ENCODE peak calls at places on chromosome 15, in seven cellular contexts. V is activated T-helper 2 cell treated with anti-CD3 and anti-CD28 coated beads, Interferon-gamma antibody, Interleukin-2, Interleukin-4, amounts not matched to agents 10 μg/mL and 5 μg/mL and 100 μg/mL, durations not matched to agents 14 hours and 24 hours and 36 hours; W is T-helper 1 cell; C is brain microvascular endothelial cell; F is T follicular helper cell; N is HS-5; K is testis. J is an unnamed sample.

GRCh38 chr15:91268510-91268909 is 168.5 kb downstream of the SV2B start:
- DNase-seq in V (no peak), W (no peak), C (no peak), F (no peak), N (no peak), K (no peak), J (no peak)

GRCh38 chr15:88126695-88127476 is 129.7 kb downstream of the NTRK3 start:
- DNase-seq in V (no peak), W (no peak), C (no peak), F (no peak), N (no peak), K (no peak), J (no peak)

GRCh38 chr15:66647358-66647757 is 54.7 kb upstream of the SMAD6 start:
- DNase-seq in V (no peak), W (no peak), C (no peak), F (no peak), N (no peak), K (peak; percentile 53), J (no peak)

GRCh38 chr15:77634266-77634962 is 1.7 kb upstream of the LINGO1 start:
- DNase-seq in V (peak; percentile 42), W (no peak), C (peak; percentile 53), F (peak; percentile 25), N (no peak), K (peak; percentile 88), J (no peak)

GRCh38 chr15:33425149-33425548 is 114.4 kb downstream of the RYR3 start:
- DNase-seq in V (no peak), W (no peak), C (no peak), F (no peak), N (no peak), K (no peak), J (no peak)

GRCh38 chr15:71337197-71337845 is 222.1 kb downstream of the THSD4 start:
- DNase-seq in V (no peak), W (no peak), C (no peak), F (no peak), N (no peak), K (no peak), J (no peak)

GRCh38 chr15:92907880-92908279 is 7.8 kb downstream of the CHD2 start:
- DNase-seq in V (no peak), W (no peak), C (peak; percentile 88), F (peak; percentile 25), N (peak; percentile 62), K (peak; percentile 70), J (peak; percentile 40)

GRCh38 chr15:100853676-100854440 is 25.8 kb upstream of the ALDH1A3 start:
- DNase-seq in V (no peak), W (no peak), C (no peak), F (no peak), N (no peak), K (no peak), J (no peak)

GRCh38 chr15:96160269-96160668 is 170.2 kb upstream of the NR2F2 start:
- DNase-seq in V (no peak), W (no peak), C (peak; percentile 27), F (no peak), N (no peak), K (peak; percentile 76), J (no peak)

GRCh38 chr15:98160236-98160635 is 199.7 kb downstream of the ARRDC4 start:
- DNase-seq in V (peak; percentile 79), W (no peak), C (no peak), F (no peak), N (no peak), K (no peak), J (no peak)

GRCh38 chr15:65008989-65009388 is 19.3 kb upstream of the SPG21 start:
- DNase-seq in V (no peak), W (no peak), C (no peak), F (no peak), N (no peak), K (no peak), J (no peak)

GRCh38 chr15:89307791-89308190 is 26.8 kb downstream of the POLG start:
- DNase-seq in V (no peak), W (no peak), C (peak; percentile 63), F (no peak), N (no peak), K (no peak), J (no peak)

GRCh38 chr15:36778516-36778915 is 199.1 kb downstream of the CDIN1 start:
- DNase-seq in V (no peak), W (no peak), C (no peak), F (no peak), N (no peak), K (no peak), J (no peak)

GRCh38 chr15:64865126-64865997 is 23.6 kb downstream of the PLEKHO2 start:
- DNase-seq in V (no peak), W (no peak), C (no peak), F (no peak), N (no peak), K (no peak), J (no peak)

GRCh38 chr15:96217983-96218382 is 112.5 kb upstream of the NR2F2 start:
- DNase-seq in V (no peak), W (no peak), C (no peak), F (no peak), N (no peak), K (no peak), J (no peak)

GRCh38 chr15:63389902-63390301 is 8.3 kb upstream of the CA12 start:
- DNase-seq in V (no peak), W (no peak), C (no peak), F (no peak), N (no peak), K (no peak), J (no peak)

GRCh38 chr15:28935316-28935715 is 49.5 kb downstream of the APBA2 start:
- DNase-seq in V (no peak), W (no peak), C (no peak), F (no peak), N (no peak), K (no peak), J (no peak)

GRCh38 chr15:43516185-43516584 is 1.2 kb upstream of the MAP1A start:
- DNase-seq in V (no peak), W (no peak), C (no peak), F (no peak), N (no peak), K (peak; percentile 61), J (no peak)

GRCh38 chr15:80936288-80937078 is 53.1 kb downstream of the MESD start:
- DNase-seq in V (no peak), W (no peak), C (no peak), F (no peak), N (no peak), K (no peak), J (no peak)

GRCh38 chr15:25693321-25694237 is 169.5 kb downstream of the ATP10A start:
- DNase-seq in V (no peak), W (no peak), C (peak; percentile 14), F (no peak), N (no peak), K (peak; percentile 64), J (no peak)

GRCh38 chr15:62779041-62779810 is 263.3 kb upstream of the TPM1 start:
- DNase-seq in V (no peak), W (no peak), C (peak; percentile 28), F (no peak), N (no peak), K (peak; percentile 60), J (no peak)

GRCh38 chr15:40440300-40441011 is at the start of gene BAHD1:
- DNase-seq in V (peak; percentile 94), W (peak; percentile 89), C (peak; percentile 91), F (peak; percentile 89), N (peak; percentile 69), K (peak; percentile 98), J (peak; percentile 89)

GRCh38 chr15:57922780-57923179 is 142.7 kb downstream of the ALDH1A2 start:
- DNase-seq in V (no peak), W (no peak), C (no peak), F (no peak), N (no peak), K (peak; percentile 63), J (no peak)

GRCh38 chr15:52780172-52780980 is 9.8 kb downstream of the ONECUT1 start:
- DNase-seq in V (peak; percentile 60), W (no peak), C (peak; percentile 52), F (peak; percentile 57), N (peak; percentile 64), K (peak; percentile 75), J (peak; percentile 28)

GRCh38 chr15:89654847-89655805 is at the start of gene KIF7:
- DNase-seq in V (no peak), W (no peak), C (peak; percentile 16), F (no peak), N (no peak), K (peak; percentile 34), J (no peak)

GRCh38 chr15:75577401-75578205 is 1.5 kb downstream of the PTPN9 start:
- DNase-seq in V (no peak), W (no peak), C (no peak), F (no peak), N (no peak), K (peak; percentile 30), J (no peak)

GRCh38 chr15:27272446-27272845 is 301.5 kb downstream of the GABRG3 start:
- DNase-seq in V (no peak), W (no peak), C (no peak), F (no peak), N (no peak), K (no peak), J (no peak)

GRCh38 chr15:86863226-86863915 is 783.7 kb downstream of the AGBL1 start:
- DNase-seq in V (no peak), W (no peak), C (peak; percentile 97), F (no peak), N (peak; percentile 96), K (no peak), J (no peak)

GRCh38 chr15:53116169-53116568 is 326.0 kb upstream of the ONECUT1 start:
- DNase-seq in V (no peak), W (no peak), C (no peak), F (no peak), N (no peak), K (no peak), J (no peak)